ENCODE peak calls at places on chromosomes 13 and 19, in five cellular contexts. One of them, this sample, is unnamed.

GRCh38 chr19:28727133-28727834 is 485.7 kb downstream of the UQCRFS1 start:
- DNase-seq in ELF-1: peak; percentile 81
- DNase-seq in KBM-7: no peak
- DNase-seq in lower lobe of right lung: no peak
- DNase-seq in stimulated activated CD8-positive, alpha-beta memory T cell treated with anti-CD3 and anti-CD28 coated beads, Interleukin-7, amount 100 ng/mL, for 48 hours: peak; percentile 3
- DNase-seq in this sample: no peak

GRCh38 chr19:41521860-41522555 is 54.0 kb upstream of the CEACAM21 start:
- DNase-seq in lower lobe of right lung: peak; percentile 58
- DNase-seq in KBM-7: no peak
- DNase-seq in stimulated activated CD8-positive, alpha-beta memory T cell treated with anti-CD3 and anti-CD28 coated beads, Interleukin-7, amount 100 ng/mL, for 48 hours: no peak
- DNase-seq in ELF-1: no peak
- DNase-seq in this sample: no peak

GRCh38 chr13:26486550-26486949 is 70.9 kb upstream of the WASF3 start:
- DNase-seq in ELF-1: no peak
- DNase-seq in lower lobe of right lung: no peak
- DNase-seq in KBM-7: no peak
- DNase-seq in stimulated activated CD8-positive, alpha-beta memory T cell treated with anti-CD3 and anti-CD28 coated beads, Interleukin-7, amount 100 ng/mL, for 48 hours: no peak
- DNase-seq in this sample: no peak

GRCh38 chr13:113656831-113657671 is 947 bp downstream of the ATP4B start:
- DNase-seq in stimulated activated CD8-positive, alpha-beta memory T cell treated with anti-CD3 and anti-CD28 coated beads, Interleukin-7, amount 100 ng/mL, for 48 hours: no peak
- DNase-seq in ELF-1: no peak
- DNase-seq in KBM-7: no peak
- DNase-seq in lower lobe of right lung: peak; percentile 35
- DNase-seq in this sample: no peak

GRCh38 chr13:112102243-112102642 is 35.3 kb downstream of the SOX1 start:
- DNase-seq in KBM-7: no peak
- DNase-seq in lower lobe of right lung: no peak
- DNase-seq in ELF-1: no peak
- DNase-seq in stimulated activated CD8-positive, alpha-beta memory T cell treated with anti-CD3 and anti-CD28 coated beads, Interleukin-7, amount 100 ng/mL, for 48 hours: no peak
- DNase-seq in this sample: no peak

GRCh38 chr19:45443462-45444317 is 20.0 kb upstream of the ERCC1 start:
- DNase-seq in KBM-7: peak; percentile 60
- DNase-seq in ELF-1: peak; percentile 90
- DNase-seq in stimulated activated CD8-positive, alpha-beta memory T cell treated with anti-CD3 and anti-CD28 coated beads, Interleukin-7, amount 100 ng/mL, for 48 hours: no peak
- DNase-seq in lower lobe of right lung: peak; percentile 98
- DNase-seq in this sample: peak; percentile 26

GRCh38 chr13:30418075-30418715 is 4.1 kb upstream of the UBE2L5 start:
- DNase-seq in stimulated activated CD8-positive, alpha-beta memory T cell treated with anti-CD3 and anti-CD28 coated beads, Interleukin-7, amount 100 ng/mL, for 48 hours: no peak
- DNase-seq in lower lobe of right lung: no peak
- DNase-seq in ELF-1: no peak
- DNase-seq in KBM-7: no peak
- DNase-seq in this sample: no peak

GRCh38 chr13:49869514-49869913 is 66.6 kb downstream of the SPRYD7 start:
- DNase-seq in lower lobe of right lung: no peak
- DNase-seq in stimulated activated CD8-positive, alpha-beta memory T cell treated with anti-CD3 and anti-CD28 coated beads, Interleukin-7, amount 100 ng/mL, for 48 hours: no peak
- DNase-seq in ELF-1: peak; percentile 44
- DNase-seq in KBM-7: peak; percentile 40
- DNase-seq in this sample: peak; percentile 6

GRCh38 chr19:42409477-42409876 is 17.7 kb downstream of the LIPE start:
- DNase-seq in ELF-1: no peak
- DNase-seq in KBM-7: no peak
- DNase-seq in stimulated activated CD8-positive, alpha-beta memory T cell treated with anti-CD3 and anti-CD28 coated beads, Interleukin-7, amount 100 ng/mL, for 48 hours: no peak
- DNase-seq in lower lobe of right lung: peak; percentile 33
- DNase-seq in this sample: no peak

GRCh38 chr13:33640832-33641231 is 177.1 kb upstream of the RFC3 start:
- DNase-seq in stimulated activated CD8-positive, alpha-beta memory T cell treated with anti-CD3 and anti-CD28 coated beads, Interleukin-7, amount 100 ng/mL, for 48 hours: no peak
- DNase-seq in ELF-1: no peak
- DNase-seq in lower lobe of right lung: no peak
- DNase-seq in KBM-7: no peak
- DNase-seq in this sample: no peak

GRCh38 chr19:5665781-5666513 is 14.4 kb downstream of the MICOS13 start:
- DNase-seq in KBM-7: no peak
- DNase-seq in lower lobe of right lung: peak; percentile 7
- DNase-seq in ELF-1: no peak
- DNase-seq in stimulated activated CD8-positive, alpha-beta memory T cell treated with anti-CD3 and anti-CD28 coated beads, Interleukin-7, amount 100 ng/mL, for 48 hours: no peak
- DNase-seq in this sample: no peak

GRCh38 chr13:73201601-73202000 is 142.8 kb downstream of the KLF5 start:
- DNase-seq in KBM-7: no peak
- DNase-seq in ELF-1: no peak
- DNase-seq in stimulated activated CD8-positive, alpha-beta memory T cell treated with anti-CD3 and anti-CD28 coated beads, Interleukin-7, amount 100 ng/mL, for 48 hours: no peak
- DNase-seq in lower lobe of right lung: no peak
- DNase-seq in this sample: no peak

GRCh38 chr19:5789886-5790572 is 934 bp downstream of the DUS3L start:
- DNase-seq in ELF-1: no peak
- DNase-seq in lower lobe of right lung: no peak
- DNase-seq in KBM-7: no peak
- DNase-seq in stimulated activated CD8-positive, alpha-beta memory T cell treated with anti-CD3 and anti-CD28 coated beads, Interleukin-7, amount 100 ng/mL, for 48 hours: no peak
- DNase-seq in this sample: no peak

GRCh38 chr19:30669329-30670010 is 297.3 kb downstream of the ZNF536 start:
- DNase-seq in ELF-1: peak; percentile 84
- DNase-seq in stimulated activated CD8-positive, alpha-beta memory T cell treated with anti-CD3 and anti-CD28 coated beads, Interleukin-7, amount 100 ng/mL, for 48 hours: no peak
- DNase-seq in lower lobe of right lung: peak; percentile 72
- DNase-seq in KBM-7: peak; percentile 36
- DNase-seq in this sample: no peak

GRCh38 chr13:98300956-98301641 is 124.0 kb upstream of the RNF113B start:
- DNase-seq in KBM-7: no peak
- DNase-seq in ELF-1: no peak
- DNase-seq in lower lobe of right lung: no peak
- DNase-seq in stimulated activated CD8-positive, alpha-beta memory T cell treated with anti-CD3 and anti-CD28 coated beads, Interleukin-7, amount 100 ng/mL, for 48 hours: no peak
- DNase-seq in this sample: no peak

GRCh38 chr13:79869326-79869725 is 388.4 kb downstream of the NDFIP2 start:
- DNase-seq in ELF-1: peak; percentile 67
- DNase-seq in stimulated activated CD8-positive, alpha-beta memory T cell treated with anti-CD3 and anti-CD28 coated beads, Interleukin-7, amount 100 ng/mL, for 48 hours: no peak
- DNase-seq in KBM-7: no peak
- DNase-seq in lower lobe of right lung: no peak
- DNase-seq in this sample: no peak

GRCh38 chr19:16771618-16772017 is 52.0 kb downstream of the NWD1 start:
- DNase-seq in lower lobe of right lung: peak; percentile 74
- DNase-seq in stimulated activated CD8-positive, alpha-beta memory T cell treated with anti-CD3 and anti-CD28 coated beads, Interleukin-7, amount 100 ng/mL, for 48 hours: peak; percentile 18
- DNase-seq in ELF-1: peak; percentile 96
- DNase-seq in KBM-7: peak; percentile 91
- DNase-seq in this sample: peak; percentile 40

GRCh38 chr19:35220315-35220921 is 8.1 kb downstream of the FAM187B start:
- DNase-seq in KBM-7: peak; percentile 62
- DNase-seq in stimulated activated CD8-positive, alpha-beta memory T cell treated with anti-CD3 and anti-CD28 coated beads, Interleukin-7, amount 100 ng/mL, for 48 hours: no peak
- DNase-seq in ELF-1: peak; percentile 54
- DNase-seq in lower lobe of right lung: no peak
- DNase-seq in this sample: no peak

GRCh38 chr19:55251296-55252081 is 7.3 kb downstream of the PPP6R1 start:
- DNase-seq in lower lobe of right lung: no peak
- DNase-seq in ELF-1: no peak
- DNase-seq in stimulated activated CD8-positive, alpha-beta memory T cell treated with anti-CD3 and anti-CD28 coated beads, Interleukin-7, amount 100 ng/mL, for 48 hours: no peak
- DNase-seq in KBM-7: peak; percentile 89
- DNase-seq in this sample: no peak

GRCh38 chr13:93260591-93260990 is 34.0 kb downstream of the GPC6 start:
- DNase-seq in lower lobe of right lung: no peak
- DNase-seq in KBM-7: no peak
- DNase-seq in ELF-1: no peak
- DNase-seq in stimulated activated CD8-positive, alpha-beta memory T cell treated with anti-CD3 and anti-CD28 coated beads, Interleukin-7, amount 100 ng/mL, for 48 hours: no peak
- DNase-seq in this sample: no peak

GRCh38 chr19:52640916-52641315 is 2.8 kb upstream of the ZNF83 start:
- DNase-seq in ELF-1: peak; percentile 54
- DNase-seq in lower lobe of right lung: no peak
- DNase-seq in KBM-7: no peak
- DNase-seq in stimulated activated CD8-positive, alpha-beta memory T cell treated with anti-CD3 and anti-CD28 coated beads, Interleukin-7, amount 100 ng/mL, for 48 hours: no peak
- DNase-seq in this sample: no peak

GRCh38 chr19:16397791-16398529 is 73.3 kb downstream of the KLF2 start:
- DNase-seq in stimulated activated CD8-positive, alpha-beta memory T cell treated with anti-CD3 and anti-CD28 coated beads, Interleukin-7, amount 100 ng/mL, for 48 hours: no peak
- DNase-seq in ELF-1: no peak
- DNase-seq in KBM-7: no peak
- DNase-seq in lower lobe of right lung: no peak
- DNase-seq in this sample: no peak